ENCODE peak calls at places on chromosomes 2 and 18, in ten cellular contexts. R, S, M, W, C, I, P, K, A and U are unnamed samples.

GRCh38 chr2:128622916-128623620 is 304.4 kb upstream of the HS6ST1 start:
- DNase-seq in C (no peak), K (no peak), S (no peak), A (no peak), P (no peak), I (no peak), R (no peak), W (no peak), M (no peak), U (no peak)

GRCh38 chr2:233473386-233473791 is 93.2 kb downstream of the USP40 start:
- DNase-seq in C (no peak), I (peak; percentile 77), S (no peak), R (no peak), P (no peak), W (no peak), M (no peak), K (no peak), A (no peak), U (no peak)

GRCh38 chr2:237727363-237727762 is 71.2 kb upstream of the RBM44 start:
- DNase-seq in S (no peak), R (no peak), W (no peak), P (no peak), M (no peak), A (no peak), C (no peak), I (peak; percentile 75), K (no peak), U (no peak)

GRCh38 chr2:53545159-53546055 is 222.2 kb upstream of the CHAC2 start:
- DNase-seq in A (no peak), C (no peak), K (peak; percentile 90), I (no peak), S (no peak), M (no peak), W (peak; percentile 90), R (peak; percentile 32), P (no peak), U (no peak)

GRCh38 chr2:230870544-230871360 is 6.0 kb downstream of the ITM2C start:
- DNase-seq in S (no peak), C (peak; percentile 71), R (no peak), I (no peak), K (peak; percentile 51), M (no peak), W (no peak), P (no peak), A (no peak), U (no peak)

GRCh38 chr18:77160515-77160914 is 27.9 kb upstream of the MBP start:
- DNase-seq in A (no peak), P (no peak), R (no peak), I (no peak), W (no peak), M (no peak), K (no peak), S (no peak), C (no peak), U (no peak)

GRCh38 chr2:159617651-159618050 is 1.3 kb upstream of the BAZ2B start:
- DNase-seq in P (no peak), A (peak; percentile 27), R (peak; percentile 33), C (no peak), K (peak; percentile 23), M (no peak), S (no peak), I (no peak), W (peak; percentile 65), U (no peak)

GRCh38 chr2:152200562-152201465 is 25.3 kb upstream of the STAM2 start:
- DNase-seq in C (no peak), I (peak; percentile 98), M (peak; percentile 88), R (no peak), A (peak; percentile 81), P (no peak), W (no peak), K (peak; percentile 21), S (no peak), U (no peak)

GRCh38 chr2:200298816-200299215 is 7.7 kb upstream of the SPATS2L start:
- DNase-seq in M (no peak), R (no peak), C (no peak), K (no peak), P (no peak), A (no peak), W (peak; percentile 55), S (no peak), I (no peak), U (no peak)

GRCh38 chr2:25697559-25698341 is 24.4 kb upstream of the DTNB start:
- DNase-seq in K (no peak), I (no peak), M (no peak), W (no peak), A (no peak), R (peak; percentile 34), S (no peak), P (no peak), C (no peak), U (no peak)

GRCh38 chr2:163659224-163659623 is 76.6 kb downstream of the FIGN start:
- DNase-seq in C (no peak), I (no peak), M (no peak), W (no peak), R (no peak), P (no peak), A (no peak), S (no peak), K (no peak), U (no peak)

GRCh38 chr2:233728723-233729301 is at the start of gene UGT1A3:
- DNase-seq in S (no peak), I (no peak), W (no peak), M (no peak), R (no peak), K (no peak), C (no peak), P (no peak), A (no peak), U (no peak)

GRCh38 chr2:226699321-226699720 is 100.3 kb downstream of the IRS1 start:
- DNase-seq in A (peak; percentile 45), I (peak; percentile 87), P (no peak), R (no peak), W (peak; percentile 62), S (no peak), K (peak; percentile 38), M (peak; percentile 70), C (no peak), U (no peak)

GRCh38 chr2:17621781-17622180 is 81.3 kb downstream of the VSNL1 start:
- DNase-seq in M (no peak), P (no peak), K (no peak), S (no peak), W (no peak), A (no peak), I (no peak), R (no peak), C (no peak), U (no peak)

GRCh38 chr18:61551586-61551985 is 218.4 kb downstream of the CDH20 start:
- DNase-seq in K (peak; percentile 80), W (peak; percentile 56), A (peak; percentile 68), M (no peak), R (peak; percentile 69), I (no peak), C (peak; percentile 60), P (no peak), S (peak; percentile 12), U (peak; percentile 39)

GRCh38 chr2:239693330-239693729 is 292.5 kb upstream of the HDAC4 start:
- DNase-seq in M (no peak), P (no peak), C (no peak), R (no peak), W (no peak), S (no peak), I (no peak), K (no peak), A (no peak), U (no peak)

GRCh38 chr2:213475433-213475832 is 191.2 kb downstream of the SPAG16 start:
- DNase-seq in M (no peak), C (no peak), I (no peak), W (no peak), S (no peak), A (no peak), R (no peak), P (no peak), K (no peak), U (no peak)